ENCODE peak calls at places on chromosomes 2 and 18, in nine cellular contexts. P is endothelial cell of umbilical vein, B is HCT116, Y is Panc1, M is K562, W is stomach, E is sigmoid colon, R is GM12878, G is HL-60. F is an unnamed sample.

GRCh38 chr18:58657081-58657480 is 14.2 kb upstream of the MALT1 start:
- DNase-seq in P (no peak), B (no peak), Y (no peak), M (no peak), W (no peak), E (no peak), R (no peak), G (no peak), F (no peak)

GRCh38 chr2:44550571-44550970 is 188.8 kb downstream of the CAMKMT start:
- DNase-seq in P (peak), B (no peak), Y (no peak), M (no peak), W (no peak), E (no peak), R (no peak), G (no peak), F (no peak)

GRCh38 chr18:35747894-35748472 is 166.4 kb downstream of the GALNT1 start:
- DNase-seq in P (no peak), B (no peak), Y (no peak), M (no peak), W (no peak), E (no peak), R (no peak), G (no peak), F (no peak)

GRCh38 chr2:95082479-95082878 is 39.1 kb downstream of the MRPS5 start:
- DNase-seq in P (no peak), B (no peak), Y (no peak), M (no peak), W (no peak), E (no peak), R (no peak), G (no peak), F (no peak)

GRCh38 chr2:9423922-9424272 is 443 bp downstream of the CPSF3 start:
- DNase-seq in P (peak), B (no peak), Y (no peak), M (no peak), W (no peak), E (no peak), R (no peak), G (no peak), F (no peak)

GRCh38 chr18:78213365-78213994 is 766.1 kb upstream of the SALL3 start:
- DNase-seq in P (no peak), B (no peak), Y (no peak), M (no peak), W (no peak), E (no peak), R (no peak), G (no peak), F (no peak)

GRCh38 chr18:9137168-9138066 is 836 bp downstream of the ANKRD12 start:
- DNase-seq in P (peak), B (peak), Y (no peak), M (peak), W (peak), E (peak), R (no peak), G (peak), F (no peak)

GRCh38 chr2:168611896-168612650 is 156.0 kb downstream of the CERS6 start:
- DNase-seq in P (no peak), B (no peak), Y (no peak), M (no peak), W (no peak), E (no peak), R (no peak), G (no peak), F (no peak)

GRCh38 chr2:149767516-149767974 is 180.0 kb upstream of the MMADHC start:
- DNase-seq in P (peak), B (no peak), Y (no peak), M (no peak), W (no peak), E (no peak), R (no peak), G (no peak), F (no peak)

GRCh38 chr18:29007986-29008654 is 831.2 kb upstream of the CDH2 start:
- DNase-seq in P (no peak), B (no peak), Y (no peak), M (no peak), W (no peak), E (no peak), R (no peak), G (no peak), F (no peak)

GRCh38 chr2:128282976-128283810 is 35.5 kb downstream of the HS6ST1 start:
- DNase-seq in P (no peak), B (no peak), Y (no peak), M (no peak), W (no peak), E (peak), R (no peak), G (no peak), F (no peak)

GRCh38 chr2:170324640-170325046 is 146.7 kb downstream of the MYO3B start:
- DNase-seq in P (peak), B (peak), Y (peak), M (peak), W (peak), E (no peak), R (no peak), G (no peak), F (peak)

GRCh38 chr18:70166668-70167067 is 38.8 kb downstream of the RTTN start:
- DNase-seq in P (peak), B (no peak), Y (no peak), M (no peak), W (no peak), E (no peak), R (no peak), G (no peak), F (no peak)

DNA sequence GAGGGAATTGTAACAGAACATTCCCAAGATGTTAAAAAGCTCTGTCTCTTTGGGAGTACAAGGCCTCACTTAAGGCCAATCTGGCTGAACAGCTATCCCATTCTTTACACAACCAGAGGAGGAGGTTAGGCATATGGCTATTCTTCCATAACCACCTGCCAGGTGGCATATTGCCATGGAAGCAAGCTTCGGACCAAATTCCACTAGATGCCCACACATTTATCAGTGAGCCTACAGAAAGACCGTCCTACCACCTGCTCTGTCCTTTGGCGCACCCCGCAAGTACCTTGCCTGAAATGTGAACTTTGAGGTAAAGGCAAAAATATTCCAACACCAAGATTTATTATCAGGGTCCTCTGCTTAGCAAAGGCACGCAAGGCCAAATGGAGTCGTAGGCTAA is 519.9 kb upstream of the TNP1 start:
- DNase-seq in P (no peak), B (no peak), Y (no peak), M (no peak), W (no peak), E (no peak), R (no peak), G (no peak), F (no peak)
- TF ChIP-seq POLR2AphosphoS5 in P (no peak), B (no peak), Y (no peak), M (no peak), W (no peak), E (no peak), R (no peak), G (no peak), F (no peak)

DNA sequence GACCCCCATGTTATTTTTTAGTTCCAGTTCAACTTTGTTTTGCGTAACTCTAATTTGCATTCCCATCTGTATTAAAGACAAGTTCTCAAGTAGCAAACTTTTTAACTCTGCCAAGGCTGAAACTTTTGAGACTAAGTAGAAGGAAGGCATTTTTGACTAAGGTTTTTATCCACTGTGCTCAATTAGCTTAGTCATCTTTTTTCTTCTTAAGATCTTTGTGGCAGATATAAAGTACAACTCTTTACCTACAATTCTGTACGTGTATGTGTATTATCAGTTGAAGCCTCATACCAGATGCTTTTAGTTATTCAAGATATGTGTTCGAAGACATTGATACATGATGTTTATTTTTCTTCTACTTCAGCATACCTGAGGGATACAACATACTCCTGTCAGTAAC is 41.6 kb downstream of the CREB1 start:
- DNase-seq in P (no peak), B (no peak), Y (no peak), M (no peak), W (no peak), E (no peak), R (no peak), G (no peak), F (no peak)
- H3K27ac ChIP-seq in P (no peak), B (no peak), Y (no peak), M (no peak), W (no peak), E (no peak), R (no peak), G (no peak), F (peak)

DNA sequence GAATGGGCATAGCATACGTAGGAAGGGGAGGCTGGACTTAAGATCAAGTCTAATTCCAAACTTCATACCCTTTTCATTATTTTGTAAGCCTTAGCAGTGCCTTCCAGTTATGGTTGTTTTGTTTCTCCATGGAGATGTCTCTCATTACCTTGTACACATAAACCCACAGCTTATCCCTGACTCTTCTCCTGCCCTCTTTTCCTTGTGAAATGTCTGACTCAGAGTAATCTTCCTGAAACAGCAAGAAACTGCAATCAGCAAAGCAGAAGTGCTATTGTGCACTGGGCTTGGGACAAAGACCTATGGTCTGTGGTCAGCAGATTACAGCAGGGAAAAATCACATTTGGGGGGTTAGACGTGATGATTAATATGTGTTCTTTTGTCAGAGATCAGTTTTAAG is 176.7 kb downstream of the IKZF2 start:
- DNase-seq in P (no peak), B (no peak), Y (no peak), M (no peak), W (no peak), E (no peak), R (no peak), G (no peak), F (no peak)
- H3K4me3 ChIP-seq in P (no peak), B (no peak), Y (no peak), M (no peak), W (no peak), E (no peak), R (no peak), G (no peak), F (no peak)

DNA sequence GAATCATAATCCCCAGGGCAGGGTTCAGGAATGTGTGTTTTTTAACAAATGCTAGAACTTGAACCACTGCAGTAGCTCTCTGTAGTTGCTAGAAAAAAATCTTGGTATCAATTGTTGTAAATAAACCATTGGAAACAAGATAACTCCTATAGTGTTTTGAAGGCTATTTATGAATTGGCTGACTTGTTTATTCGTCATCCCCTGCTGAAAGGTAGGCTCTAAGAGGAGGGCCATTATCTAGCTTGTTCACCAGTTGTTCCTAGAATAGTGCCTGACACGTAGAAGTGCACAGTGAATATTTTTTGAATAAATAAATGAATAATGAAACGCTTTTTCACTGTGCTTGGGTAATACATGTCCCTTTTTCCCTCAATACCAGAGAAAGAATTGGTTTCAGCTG is 211.4 kb downstream of the BABAM2 start:
- DNase-seq in P (no peak), B (no peak), Y (no peak), M (no peak), W (no peak), E (no peak), R (no peak), G (no peak), F (no peak)
- TF ChIP-seq POLR2AphosphoS5 in P (no peak), B (no peak), Y (no peak), M (no peak), W (no peak), E (no peak), R (no peak), G (no peak), F (no peak)

DNA sequence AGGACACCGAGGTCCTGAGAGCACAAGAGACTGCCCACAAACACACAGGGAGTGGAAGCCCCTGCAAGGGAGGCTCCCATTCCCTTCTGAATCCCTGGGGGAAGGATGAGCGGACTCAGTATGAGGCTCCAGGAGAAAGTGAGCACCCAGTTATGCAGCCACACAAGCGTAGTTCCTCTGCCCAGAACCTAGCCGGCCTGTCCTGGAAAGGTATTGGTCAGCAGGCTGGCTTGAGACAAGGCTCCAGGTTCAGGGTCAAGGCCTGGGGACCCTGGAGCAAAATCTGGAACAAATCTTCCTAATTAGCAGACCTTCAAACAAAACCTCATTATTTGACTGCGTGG is 1.2 kb upstream of the CAPG start:
- DNase-seq in P (no peak), B (no peak), Y (no peak), M (no peak), W (no peak), E (no peak), R (no peak), G (no peak), F (no peak)
- H3K27ac ChIP-seq in P (no peak), B (peak), Y (peak), M (no peak), W (peak), E (no peak), R (no peak), G (no peak), F (no peak)

DNA sequence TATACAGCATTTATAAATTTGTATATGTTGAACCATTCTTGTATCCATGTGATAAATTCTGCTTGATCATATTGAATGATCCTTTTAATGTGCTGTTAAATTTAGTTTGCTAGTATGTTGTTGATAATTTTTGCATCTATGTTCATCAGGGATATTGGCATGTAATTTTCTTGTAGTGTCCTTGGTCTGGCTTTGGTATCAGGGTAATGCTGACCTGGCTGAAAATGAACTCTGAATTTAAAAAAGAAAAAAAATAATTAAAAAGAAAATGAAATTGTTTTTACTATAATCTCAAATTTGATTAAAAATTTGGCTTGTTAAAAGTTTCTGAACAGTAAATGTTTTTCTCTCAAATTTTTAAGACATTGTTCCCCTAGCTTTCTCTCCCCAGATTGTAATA is 46.3 kb downstream of the RAD51AP2 start:
- DNase-seq in P (no peak), B (no peak), Y (no peak), M (no peak), W (no peak), E (no peak), R (no peak), G (no peak), F (no peak)
- H3K4me3 ChIP-seq in P (no peak), B (no peak), Y (no peak), M (no peak), W (no peak), E (no peak), R (no peak), G (no peak), F (no peak)

DNA sequence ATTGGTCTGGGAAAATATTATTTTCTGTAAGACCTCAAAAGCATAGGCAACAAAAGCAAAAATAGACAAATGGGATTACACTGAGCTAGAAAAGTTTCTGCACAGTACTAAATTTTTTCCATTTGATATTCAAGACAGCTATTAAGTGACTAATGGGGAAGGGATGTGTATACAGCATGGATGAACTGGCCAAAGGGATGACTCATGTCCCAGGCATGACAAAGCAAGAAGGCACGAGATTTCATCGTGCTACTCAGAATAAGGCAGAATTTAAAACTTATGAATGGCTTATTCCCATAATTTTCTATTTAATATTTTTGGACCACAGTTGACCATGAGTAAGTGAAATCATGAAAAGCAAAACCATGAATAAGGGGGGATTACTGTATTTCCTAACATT is 1250.1 kb upstream of the GYPC start:
- DNase-seq in P (no peak), B (no peak), Y (peak), M (no peak), W (no peak), E (no peak), R (no peak), G (no peak), F (no peak)
- TF ChIP-seq POLR2AphosphoS5 in P (no peak), B (no peak), Y (no peak), M (no peak), W (no peak), E (peak), R (no peak), G (no peak), F (no peak)

GRCh38 chr2:2940061-2940460 is 437.6 kb downstream of the EIPR1 start:
- DNase-seq in P (no peak), B (no peak), Y (no peak), M (no peak), W (no peak), E (no peak), R (no peak), G (no peak), F (no peak)
- H3K27ac ChIP-seq in P (no peak), B (no peak), Y (no peak), M (no peak), W (no peak), E (no peak), R (no peak), G (no peak), F (no peak)

GRCh38 chr18:26547302-26548143 is 830 bp downstream of the KCTD1 start:
- DNase-seq in P (peak), B (no peak), Y (no peak), M (no peak), W (peak), E (peak), R (no peak), G (peak), F (no peak)
- H3K4me3 ChIP-seq in P (peak), B (peak), Y (peak), M (no peak), W (peak), E (peak), R (peak), G (peak), F (peak)

GRCh38 chr2:135962401-135963138 is 22.9 kb downstream of the DARS1 start:
- DNase-seq in P (no peak), B (no peak), Y (no peak), M (no peak), W (no peak), E (no peak), R (no peak), G (no peak), F (no peak)
- TF ChIP-seq POLR2AphosphoS5 in P (no peak), B (no peak), Y (no peak), M (no peak), W (no peak), E (no peak), R (no peak), G (no peak), F (no peak)

F was measured in SK-N-MC.